ENCODE peak calls at places on chromosome 2, in six cellular contexts. One of them, this sample, is unnamed.

GRCh38 chr2:112645396-112646101 is at the start of gene SLC20A1:
- DNase-seq in uterus: peak
- DNase-seq in psoas muscle: peak
- DNase-seq in HFF-Myc: peak
- DNase-seq in HCT116: peak
- DNase-seq in skeletal muscle cell: peak
- DNase-seq in this sample: peak

GRCh38 chr2:8494151-8494550 is 187.7 kb upstream of the ID2 start:
- DNase-seq in uterus: no peak
- DNase-seq in psoas muscle: no peak
- DNase-seq in HFF-Myc: no peak
- DNase-seq in HCT116: no peak
- DNase-seq in skeletal muscle cell: no peak
- DNase-seq in this sample: no peak

GRCh38 chr2:234133004-234133403 is 82.5 kb downstream of the SPP2 start:
- DNase-seq in uterus: no peak
- DNase-seq in psoas muscle: no peak
- DNase-seq in HFF-Myc: peak
- DNase-seq in HCT116: no peak
- DNase-seq in skeletal muscle cell: peak
- DNase-seq in this sample: peak

GRCh38 chr2:44746856-44747612 is 194.5 kb upstream of the SIX3 start:
- DNase-seq in uterus: no peak
- DNase-seq in psoas muscle: no peak
- DNase-seq in HFF-Myc: no peak
- DNase-seq in HCT116: no peak
- DNase-seq in skeletal muscle cell: no peak
- DNase-seq in this sample: no peak

GRCh38 chr2:229732897-229733296 is 18.5 kb upstream of the DNER start:
- DNase-seq in uterus: no peak
- DNase-seq in psoas muscle: no peak
- DNase-seq in HFF-Myc: no peak
- DNase-seq in HCT116: no peak
- DNase-seq in skeletal muscle cell: no peak
- DNase-seq in this sample: no peak

GRCh38 chr2:68926782-68927181 is 25.9 kb downstream of the GKN2 start:
- DNase-seq in uterus: no peak
- DNase-seq in psoas muscle: no peak
- DNase-seq in HFF-Myc: no peak
- DNase-seq in HCT116: no peak
- DNase-seq in skeletal muscle cell: no peak
- DNase-seq in this sample: no peak

GRCh38 chr2:177211148-177211547 is 1.4 kb upstream of the HNRNPA3 start:
- DNase-seq in uterus: no peak
- DNase-seq in psoas muscle: no peak
- DNase-seq in HFF-Myc: no peak
- DNase-seq in HCT116: no peak
- DNase-seq in skeletal muscle cell: no peak
- DNase-seq in this sample: no peak

GRCh38 chr2:170411660-170412059 is 233.7 kb downstream of the MYO3B start:
- DNase-seq in uterus: no peak
- DNase-seq in psoas muscle: no peak
- DNase-seq in HFF-Myc: no peak
- DNase-seq in HCT116: no peak
- DNase-seq in skeletal muscle cell: no peak
- DNase-seq in this sample: no peak

GRCh38 chr2:21443494-21444105 is 319.8 kb downstream of the TDRD15 start:
- DNase-seq in uterus: no peak
- DNase-seq in psoas muscle: no peak
- DNase-seq in HFF-Myc: no peak
- DNase-seq in HCT116: no peak
- DNase-seq in skeletal muscle cell: no peak
- DNase-seq in this sample: no peak

GRCh38 chr2:127612111-127612822 is 33.7 kb upstream of the GPR17 start:
- DNase-seq in uterus: peak
- DNase-seq in psoas muscle: no peak
- DNase-seq in HFF-Myc: no peak
- DNase-seq in HCT116: no peak
- DNase-seq in skeletal muscle cell: no peak
- DNase-seq in this sample: no peak

GRCh38 chr2:239777219-239777618 is 247.9 kb downstream of the NDUFA10 start:
- DNase-seq in uterus: no peak
- DNase-seq in psoas muscle: no peak
- DNase-seq in HFF-Myc: no peak
- DNase-seq in HCT116: no peak
- DNase-seq in skeletal muscle cell: no peak
- DNase-seq in this sample: no peak

GRCh38 chr2:34204560-34204959 is 605.5 kb upstream of the FAM98A start:
- DNase-seq in uterus: no peak
- DNase-seq in psoas muscle: no peak
- DNase-seq in HFF-Myc: no peak
- DNase-seq in HCT116: no peak
- DNase-seq in skeletal muscle cell: no peak
- DNase-seq in this sample: no peak
- H3K4me3 ChIP-seq in uterus: no peak
- H3K4me3 ChIP-seq in psoas muscle: no peak
- H3K4me3 ChIP-seq in HFF-Myc: no peak
- H3K4me3 ChIP-seq in HCT116: no peak
- H3K4me3 ChIP-seq in skeletal muscle cell: no peak
- H3K4me3 ChIP-seq in this sample: no peak

DNA sequence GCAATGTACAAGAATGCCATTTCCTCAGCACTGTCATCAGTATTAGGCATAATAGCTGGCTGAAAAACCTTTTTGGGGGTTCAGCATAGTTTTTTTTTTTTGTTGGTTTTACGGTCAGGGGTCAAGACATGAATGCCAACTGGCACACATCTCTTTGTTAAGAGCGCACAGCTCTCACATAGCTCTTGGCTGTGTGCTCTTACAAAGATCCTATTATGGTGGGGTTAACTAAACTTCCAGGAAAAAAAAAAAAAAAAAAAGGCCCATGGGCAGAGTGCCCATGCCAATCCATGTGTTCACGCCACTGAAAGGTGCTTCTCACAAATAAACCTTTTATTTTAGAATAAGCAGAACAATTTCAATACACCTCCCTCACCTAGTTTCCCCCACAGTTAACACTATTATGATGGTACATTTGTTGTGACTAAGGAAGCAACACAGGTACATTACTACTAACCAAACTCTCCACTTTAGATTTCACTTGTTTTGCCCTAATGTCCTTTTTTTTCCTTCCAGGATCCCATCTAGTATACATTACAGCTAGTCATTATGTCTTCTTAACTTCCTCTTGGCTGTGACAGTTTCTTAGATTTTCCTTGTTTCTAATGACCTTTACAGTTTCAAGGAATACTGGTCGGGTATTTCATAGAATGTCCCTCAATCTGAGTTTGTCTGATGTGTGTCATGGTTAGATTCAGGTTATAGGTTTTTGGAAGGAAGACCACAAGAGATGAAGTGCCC is 56.3 kb downstream of the C2orf74 start:
- DNase-seq in uterus: no peak
- DNase-seq in psoas muscle: no peak
- DNase-seq in HFF-Myc: no peak
- DNase-seq in HCT116: no peak
- DNase-seq in skeletal muscle cell: no peak
- DNase-seq in this sample: no peak
- H3K4me3 ChIP-seq in uterus: no peak
- H3K4me3 ChIP-seq in psoas muscle: no peak
- H3K4me3 ChIP-seq in HFF-Myc: no peak
- H3K4me3 ChIP-seq in HCT116: no peak
- H3K4me3 ChIP-seq in skeletal muscle cell: no peak
- H3K4me3 ChIP-seq in this sample: no peak

GRCh38 chr2:98869272-98869641 is 66.8 kb downstream of the CRACDL start:
- DNase-seq in uterus: no peak
- DNase-seq in psoas muscle: no peak
- DNase-seq in HFF-Myc: no peak
- DNase-seq in HCT116: no peak
- DNase-seq in skeletal muscle cell: no peak
- DNase-seq in this sample: no peak
- H3K4me3 ChIP-seq in uterus: no peak
- H3K4me3 ChIP-seq in psoas muscle: no peak
- H3K4me3 ChIP-seq in HFF-Myc: no peak
- H3K4me3 ChIP-seq in HCT116: no peak
- H3K4me3 ChIP-seq in skeletal muscle cell: no peak
- H3K4me3 ChIP-seq in this sample: no peak

GRCh38 chr2:102615620-102616436 is 3.5 kb upstream of the SLC9A2 start:
- DNase-seq in uterus: no peak
- DNase-seq in psoas muscle: peak
- DNase-seq in HFF-Myc: peak
- DNase-seq in HCT116: peak
- DNase-seq in skeletal muscle cell: no peak
- DNase-seq in this sample: peak

GRCh38 chr2:102619414-102620319 is at the start of gene SLC9A2:
- DNase-seq in uterus: no peak
- DNase-seq in psoas muscle: peak
- DNase-seq in HFF-Myc: no peak
- DNase-seq in HCT116: no peak
- DNase-seq in skeletal muscle cell: no peak
- DNase-seq in this sample: no peak

GRCh38 chr2:102621630-102622029 is 2.3 kb downstream of the SLC9A2 start:
- DNase-seq in uterus: no peak
- DNase-seq in psoas muscle: no peak
- DNase-seq in HFF-Myc: no peak
- DNase-seq in HCT116: no peak
- DNase-seq in skeletal muscle cell: no peak
- DNase-seq in this sample: no peak

GRCh38 chr2:102620367-102620766 is 1.0 kb downstream of the SLC9A2 start:
- DNase-seq in uterus: no peak
- DNase-seq in psoas muscle: no peak
- DNase-seq in HFF-Myc: no peak
- DNase-seq in HCT116: no peak
- DNase-seq in skeletal muscle cell: no peak
- DNase-seq in this sample: no peak

DNA sequence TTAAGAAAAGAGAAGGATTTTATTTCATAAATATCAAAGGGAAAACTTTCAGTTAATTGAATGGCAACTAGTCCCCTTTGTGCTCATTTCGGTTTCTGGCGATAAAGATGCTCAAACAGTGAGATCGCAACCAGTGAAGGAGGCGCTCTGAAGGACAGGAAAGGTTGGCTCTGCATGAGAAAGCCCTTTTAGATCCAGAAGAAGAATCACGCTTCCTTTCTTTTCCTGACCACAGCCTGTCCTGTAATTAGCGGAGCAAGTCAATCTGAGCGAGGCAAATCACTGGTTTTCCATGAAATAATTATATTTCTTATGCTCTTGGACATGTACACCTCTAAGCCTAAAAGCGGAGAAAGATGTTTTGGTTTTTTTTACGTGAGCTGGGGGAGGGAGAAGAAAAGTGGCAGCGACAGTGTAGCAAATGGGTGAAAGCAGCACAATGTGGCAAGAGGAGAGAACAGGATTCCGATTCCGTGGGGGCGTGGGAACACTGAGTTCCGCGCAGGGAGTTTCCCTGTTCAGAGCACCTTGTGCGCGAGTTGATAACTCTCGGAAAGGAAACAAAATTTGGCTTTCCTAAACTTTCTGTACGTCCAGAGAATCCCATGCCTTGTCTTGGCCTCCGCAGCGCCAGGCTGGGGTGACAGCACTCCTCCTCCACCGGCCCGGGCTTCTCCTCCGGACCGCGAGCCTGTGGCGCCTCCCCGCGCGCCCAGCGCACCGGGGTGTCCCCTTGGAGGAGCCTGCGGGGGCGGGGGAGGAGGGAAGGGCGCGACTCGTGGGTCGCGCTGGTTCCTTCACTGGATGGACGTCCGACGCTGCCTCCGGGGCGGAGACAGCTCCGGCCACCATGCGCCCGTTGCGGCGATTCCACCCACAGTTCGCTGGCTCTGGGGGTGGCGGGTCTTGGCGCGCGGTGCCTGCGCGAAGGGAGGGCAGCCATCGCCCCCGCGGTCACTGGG is 620 bp upstream of the SLC9A2 start:
- DNase-seq in uterus: no peak
- DNase-seq in psoas muscle: no peak
- DNase-seq in HFF-Myc: no peak
- DNase-seq in HCT116: peak
- DNase-seq in skeletal muscle cell: no peak
- DNase-seq in this sample: no peak
- H3K4me3 ChIP-seq in uterus: peak
- H3K4me3 ChIP-seq in psoas muscle: peak
- H3K4me3 ChIP-seq in HFF-Myc: peak
- H3K4me3 ChIP-seq in HCT116: peak
- H3K4me3 ChIP-seq in skeletal muscle cell: peak
- H3K4me3 ChIP-seq in this sample: no peak